ENCODE peak calls at places on chromosomes 13 and 19, in five cellular contexts. I, N, K, J and V are unnamed samples.

GRCh38 chr13:25632166-25632888 is 260.6 kb downstream of the ATP8A2 start:
- DNase-seq in I (no peak), N (no peak), K (no peak), J (no peak), V (no peak)

GRCh38 chr19:46919324-46919723 is 58.5 kb downstream of the ARHGAP35 start:
- DNase-seq in I (no peak), N (no peak), K (peak; percentile 75), J (no peak), V (no peak)

GRCh38 chr19:15463865-15464371 is 426 bp downstream of the RASAL3 start:
- DNase-seq in I (peak; percentile 75), N (peak; percentile 52), K (no peak), J (no peak), V (peak; percentile 60)

GRCh38 chr19:11420429-11420893 is 1.3 kb upstream of the RGL3 start:
- DNase-seq in I (no peak), N (no peak), K (no peak), J (no peak), V (no peak)

GRCh38 chr13:29511980-29512379 is 83.5 kb downstream of the SLC7A1 start:
- DNase-seq in I (no peak), N (no peak), K (peak; percentile 56), J (no peak), V (no peak)

GRCh38 chr19:35261356-35262100 is 7.2 kb upstream of the USF2 start:
- DNase-seq in I (no peak), N (peak; percentile 20), K (no peak), J (peak; percentile 15), V (no peak)

GRCh38 chr13:66341978-66342377 is 888.2 kb downstream of the PCDH9 start:
- DNase-seq in I (no peak), N (no peak), K (no peak), J (no peak), V (no peak)

GRCh38 chr19:16115309-16116039 is 3.8 kb downstream of the RAB8A start:
- DNase-seq in I (no peak), N (no peak), K (no peak), J (no peak), V (no peak)

GRCh38 chr19:35350591-35350990 is 2.9 kb downstream of the FFAR1 start:
- DNase-seq in I (no peak), N (no peak), K (no peak), J (no peak), V (no peak)

GRCh38 chr13:76552807-76553206 is 333.4 kb downstream of the KCTD12 start:
- DNase-seq in I (no peak), N (no peak), K (no peak), J (no peak), V (no peak)

GRCh38 chr13:109088528-109088927 is 459.1 kb downstream of the MYO16 start:
- DNase-seq in I (no peak), N (no peak), K (no peak), J (no peak), V (no peak)

GRCh38 chr19:1214862-1215731 is 9.5 kb downstream of the STK11 start:
- DNase-seq in I (no peak), N (peak; percentile 70), K (no peak), J (no peak), V (peak; percentile 46)

GRCh38 chr19:13104848-13105646 is 2.4 kb upstream of the LYL1 start:
- DNase-seq in I (no peak), N (no peak), K (no peak), J (no peak), V (no peak)

GRCh38 chr13:95707442-95708389 is 30.8 kb downstream of the DNAJC3 start:
- DNase-seq in I (no peak), N (no peak), K (no peak), J (no peak), V (peak; percentile 65)

GRCh38 chr19:29727906-29728305 is 12.8 kb upstream of the C19orf12 start:
- DNase-seq in I (no peak), N (no peak), K (no peak), J (no peak), V (no peak)

GRCh38 chr19:19372656-19373416 is 32.6 kb upstream of the GATAD2A start:
- DNase-seq in I (no peak), N (peak; percentile 85), K (peak; percentile 45), J (no peak), V (peak; percentile 87)

GRCh38 chr19:32611161-32611560 is 30.2 kb downstream of the PDCD5 start:
- DNase-seq in I (no peak), N (no peak), K (no peak), J (no peak), V (no peak)

GRCh38 chr19:46718157-46718933 is 1.4 kb upstream of the PRKD2 start:
- DNase-seq in I (peak; percentile 54), N (no peak), K (no peak), J (no peak), V (peak; percentile 49)

GRCh38 chr19:1866693-1867358 is 3.4 kb upstream of the KLF16 start:
- DNase-seq in I (no peak), N (no peak), K (no peak), J (no peak), V (no peak)